ENCODE peak calls at places on chromosomes 16 and 17, in ten cellular contexts. N, T, S, Z, F, W, B, C, U and M are unnamed samples.
A peak's percentile ranks its signal among the peaks of the same experiment; 100 is the strongest.

GRCh38 chr17:27609606-27610303 is 21.2 kb upstream of the LGALS9 start:
- DNase-seq in N (peak; percentile 67), T (no peak), F (peak; percentile 45), S (peak; percentile 44), B (peak; percentile 60), Z (no peak), U (no peak), W (peak; percentile 61), C (peak; percentile 42), M (peak; percentile 82)

GRCh38 chr16:28505489-28506137 is 1.0 kb downstream of the IL27 start:
- DNase-seq in Z (no peak), T (no peak), B (no peak), W (no peak), S (no peak), F (peak; percentile 81), N (peak; percentile 38), U (no peak), C (no peak), M (no peak)

GRCh38 chr17:9612016-9612415 is 33.3 kb upstream of the USP43 start:
- DNase-seq in T (no peak), W (no peak), S (no peak), F (no peak), C (no peak), Z (no peak), U (no peak), B (no peak), N (no peak), M (no peak)

GRCh38 chr17:1099242-1099641 is 80.5 kb downstream of the ABR start:
- DNase-seq in T (no peak), C (no peak), F (no peak), N (no peak), S (no peak), U (no peak), W (no peak), Z (no peak), B (no peak), M (no peak)

GRCh38 chr17:59406808-59407381 is 75.4 kb downstream of the YPEL2 start:
- DNase-seq in T (peak; percentile 37), B (peak; percentile 28), C (no peak), Z (no peak), W (no peak), U (no peak), F (peak; percentile 20), S (no peak), N (no peak), M (peak; percentile 61)

GRCh38 chr17:80676564-80676963 is 131.9 kb downstream of the RPTOR start:
- DNase-seq in C (no peak), U (no peak), Z (no peak), N (no peak), T (no peak), B (no peak), S (no peak), W (no peak), F (no peak), M (no peak)

GRCh38 chr16:67055712-67056487 is 27.0 kb downstream of the CBFB start:
- DNase-seq in B (peak; percentile 71), S (no peak), U (no peak), T (peak; percentile 50), F (peak; percentile 29), C (no peak), N (no peak), Z (no peak), W (no peak), M (peak; percentile 23)

GRCh38 chr16:84618428-84619102 is 687 bp upstream of the COTL1 start:
- DNase-seq in B (peak; percentile 78), C (peak; percentile 78), W (no peak), T (peak; percentile 40), U (peak; percentile 79), N (peak; percentile 62), S (peak; percentile 61), Z (peak; percentile 75), F (peak; percentile 65), M (peak; percentile 41)

DNA sequence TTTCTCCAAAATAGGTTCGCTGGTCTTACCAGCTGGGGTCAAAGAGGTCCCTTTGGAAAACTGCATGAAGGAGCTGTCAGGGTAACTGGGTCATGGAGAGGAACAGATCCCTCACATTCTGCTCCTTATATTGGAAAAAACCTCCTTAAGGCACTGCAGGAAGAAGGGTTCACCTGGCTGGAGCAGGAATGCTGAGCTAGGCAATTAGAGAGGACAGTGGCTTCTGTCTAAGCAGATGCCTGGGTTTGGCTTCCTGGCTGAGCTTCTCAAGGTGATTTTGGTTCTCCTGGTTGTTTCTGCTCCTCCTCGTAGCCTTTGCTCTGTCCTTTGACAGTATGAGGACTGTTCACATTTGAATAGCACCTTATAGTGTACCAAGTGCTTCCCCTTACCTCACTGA is 19.6 kb downstream of the ITGB3 start:
- DNase-seq in U (no peak), T (no peak), Z (no peak), B (no peak), C (no peak), F (no peak), S (no peak), W (no peak), N (no peak), M (no peak)
- H3K27ac ChIP-seq in U (peak overlapping the region; percentile 96), T (no peak overlapping the region), Z (peak overlapping the region; percentile 92), B (no peak overlapping the region), C (no peak overlapping the region), F (no peak overlapping the region), S (no peak overlapping the region), W (no peak overlapping the region), N (no peak overlapping the region), M (no peak overlapping the region)

DNA sequence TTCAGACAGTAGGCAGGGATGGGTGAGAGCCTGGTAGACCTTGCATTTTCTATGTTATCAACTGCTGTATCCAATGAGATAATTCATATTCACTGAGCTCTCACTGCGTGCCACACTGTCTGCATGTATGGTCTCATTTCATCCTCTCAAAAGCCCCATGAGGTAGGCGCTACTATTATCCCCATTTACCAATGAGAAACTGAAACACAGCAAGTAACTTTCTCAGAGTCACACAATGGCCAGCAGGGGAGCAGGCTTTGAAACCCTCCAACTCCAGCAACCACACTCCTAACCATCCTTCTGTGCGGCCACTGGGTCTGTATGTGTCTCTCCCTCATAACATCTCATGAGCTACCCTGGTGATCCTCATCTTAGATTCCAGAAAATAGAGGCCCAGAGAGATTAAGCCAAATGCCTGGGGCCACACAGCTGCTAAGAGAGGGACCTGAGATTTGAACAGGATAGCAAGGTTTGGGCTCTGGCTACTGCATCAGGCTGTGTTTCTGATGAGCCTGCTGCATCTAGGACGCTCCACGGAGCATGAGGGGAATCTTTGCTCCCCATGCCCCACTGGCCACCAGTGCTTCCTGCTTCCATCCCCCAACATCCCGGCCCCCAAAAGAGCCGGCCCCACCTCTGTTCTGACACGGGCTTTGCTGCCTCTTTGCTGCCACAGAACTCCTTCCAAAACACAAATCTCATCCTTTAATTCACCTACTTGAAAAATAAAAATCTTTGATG is 3.2 kb downstream of the CCR7 start:
- DNase-seq in T (no peak), N (no peak), U (no peak), C (no peak), F (no peak), Z (no peak), S (no peak), W (no peak), B (peak; percentile 1), M (no peak)
- H3K4me1 ChIP-seq in T (peaks cover 8% of the 10 kb centered on the region), N (peaks cover 12% of the 10 kb centered on the region), U (no peaks in the 10 kb centered on the region), C (peaks cover 8% of the 10 kb centered on the region), F (peaks cover 49% of the 10 kb centered on the region), Z (no peaks in the 10 kb centered on the region), S (peaks cover 25% of the 10 kb centered on the region), W (peaks cover 22% of the 10 kb centered on the region), B (peaks cover 20% of the 10 kb centered on the region), M (no peaks in the 10 kb centered on the region)

DNA sequence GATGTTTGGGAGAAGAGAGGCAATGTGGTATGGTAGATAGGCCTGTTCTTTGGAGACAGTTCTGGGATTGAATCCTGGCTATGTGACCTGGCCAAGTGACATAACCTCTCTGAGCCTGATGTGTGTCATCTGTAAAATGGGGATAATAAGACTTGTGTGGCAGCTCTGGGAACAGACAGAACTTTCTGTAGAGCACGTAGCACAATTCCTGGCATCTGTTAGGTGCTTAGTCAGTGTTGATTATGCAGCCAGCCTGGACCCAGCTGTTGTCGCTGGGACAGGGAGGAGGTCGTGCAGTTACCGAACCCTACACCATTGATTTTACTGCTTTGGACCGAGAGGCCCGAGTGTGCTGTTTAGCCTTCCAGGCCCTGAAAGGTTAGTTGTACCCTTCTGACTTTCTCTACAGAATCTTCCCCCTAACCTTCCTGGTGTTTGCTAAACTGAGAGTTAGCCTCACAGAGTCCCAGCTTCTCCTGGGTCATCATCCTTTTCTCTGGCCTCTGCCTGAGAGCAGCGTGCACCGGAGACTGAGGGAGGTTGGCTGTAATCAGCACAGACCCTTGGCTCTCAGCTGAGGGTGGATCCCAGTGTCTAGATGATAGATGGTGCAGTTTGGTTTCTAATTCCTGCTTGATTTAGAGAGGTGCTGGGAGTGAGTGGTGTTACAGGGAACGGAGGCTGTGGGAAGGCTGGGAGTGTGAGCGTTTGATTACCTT is 31.9 kb downstream of the MSI2 start:
- DNase-seq in C (no peak), B (no peak), S (peak; percentile 53), Z (no peak), N (peak; percentile 81), T (peak; percentile 9), W (no peak), F (no peak), U (no peak), M (peak; percentile 50)
- H3K27ac ChIP-seq in C (peak overlapping the region; percentile 13), B (no peak overlapping the region), S (peak overlapping the region; percentile 44), Z (no peak overlapping the region), N (peak overlapping the region; percentile 60), T (no peak overlapping the region), W (no peak overlapping the region), F (no peak overlapping the region), U (no peak overlapping the region), M (peak overlapping the region; percentile 84)

GRCh38 chr16:14307059-14307531 is 236.0 kb downstream of the MRTFB start:
- DNase-seq in T (peak; percentile 48), U (no peak), C (peak; percentile 32), B (no peak), S (no peak), Z (no peak), N (no peak), F (no peak), W (no peak), M (no peak)

GRCh38 chr16:14306485-14307058 is 235.5 kb downstream of the MRTFB start:
- DNase-seq in T (no peak), N (no peak), Z (no peak), U (no peak), B (no peak), C (no peak), S (no peak), W (no peak), F (no peak), M (no peak)

GRCh38 chr16:14309001-14309886 is 238.1 kb downstream of the MRTFB start:
- DNase-seq in F (no peak), S (no peak), B (peak; percentile 53), Z (no peak), N (no peak), T (peak; percentile 93), U (no peak), W (no peak), C (peak; percentile 42), M (no peak)

GRCh38 chr16:14308357-14308723 is 237.2 kb downstream of the MRTFB start:
- DNase-seq in T (no peak), Z (no peak), F (no peak), W (no peak), U (no peak), N (no peak), B (no peak), S (no peak), C (no peak), M (no peak)

DNA sequence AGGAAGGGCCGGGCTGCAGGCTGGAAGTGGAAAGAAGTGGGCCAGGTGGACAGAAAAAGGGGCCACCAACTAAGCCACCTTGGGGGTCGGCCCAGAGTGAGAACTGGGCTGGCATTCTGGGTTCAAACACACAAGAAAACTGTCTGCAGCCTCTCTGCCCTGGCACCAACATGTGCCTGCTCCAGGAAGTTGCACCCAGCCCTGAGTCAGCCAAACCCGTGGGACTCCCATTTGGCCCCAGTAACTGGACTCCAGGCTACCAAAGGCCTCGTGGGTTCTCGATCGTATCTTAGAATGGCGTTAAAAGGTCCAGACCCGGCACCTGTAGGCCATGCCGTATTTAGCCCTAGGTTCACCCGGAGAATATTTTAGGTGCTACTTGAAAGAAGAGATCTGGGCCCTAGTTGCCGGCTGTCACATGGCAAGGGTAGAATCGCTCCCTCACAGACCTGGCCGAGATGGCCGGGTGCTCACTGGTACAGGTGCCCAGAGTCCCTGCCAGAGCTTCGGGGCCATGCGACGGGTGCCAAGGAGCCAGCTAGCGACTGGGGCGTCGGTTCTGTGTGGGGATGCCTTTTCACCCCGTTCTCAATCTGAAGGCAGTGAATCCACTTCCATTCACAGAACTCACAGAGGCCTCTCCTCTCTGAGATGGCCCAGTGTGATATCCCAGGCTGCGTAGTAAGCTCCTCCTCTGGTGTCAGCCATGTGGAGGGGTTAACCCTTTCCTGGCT is 236.7 kb downstream of the MRTFB start:
- DNase-seq in Z (peak; percentile 83), S (no peak), F (no peak), U (peak; percentile 76), C (no peak), W (no peak), T (peak; percentile 36), N (peak; percentile 69), B (no peak), M (peak; percentile 85)
- H3K4me1 ChIP-seq in Z (peaks cover 57% of the 10 kb centered on the region), S (peaks cover 16% of the 10 kb centered on the region), F (peaks cover 71% of the 10 kb centered on the region), U (peaks cover 10% of the 10 kb centered on the region), C (peaks cover 48% of the 10 kb centered on the region), W (no peaks in the 10 kb centered on the region), T (peaks cover 63% of the 10 kb centered on the region), N (peaks cover 5% of the 10 kb centered on the region), B (peaks cover 10% of the 10 kb centered on the region), M (peaks cover 40% of the 10 kb centered on the region)